ENCODE peak calls at places on chromosomes 12 and 14, in six cellular contexts. V is mucosa of descending colon; C is activated B cell treated with CpG ODN at 0.5 μM for 24 hours; G is IMR-90; B is upper lobe of right lung; Y is stimulated activated naive CD8-positive, alpha-beta T cell treated with anti-CD3 and anti-CD28 coated beads, Interleukin-15, amount 100 ng/mL, for 72 hours. D is an unnamed sample.

GRCh38 chr14:100398044-100398443 is 74.9 kb downstream of the SLC25A47 start:
- DNase-seq in V (no peak), C (no peak), G (no peak), B (no peak), Y (no peak), D (no peak)

GRCh38 chr14:46034305-46034704 is 617.3 kb downstream of the RPL10L start:
- DNase-seq in V (no peak), C (no peak), G (no peak), B (no peak), Y (no peak), D (no peak)

GRCh38 chr14:105163040-105163742 is 5.4 kb downstream of the JAG2 start:
- DNase-seq in V (no peak), C (no peak), G (no peak), B (no peak), Y (no peak), D (no peak)

GRCh38 chr12:125470838-125471775 is 405.9 kb downstream of the AACS start:
- DNase-seq in V (no peak), C (no peak), G (no peak), B (no peak), Y (no peak), D (no peak)

GRCh38 chr14:96126339-96126770 is 78.3 kb upstream of the BDKRB2 start:
- DNase-seq in V (no peak), C (no peak), G (peak; percentile 33), B (no peak), Y (peak; percentile 40), D (no peak)

GRCh38 chr14:23538785-23539184 is 12.8 kb downstream of the ZFHX2 start:
- DNase-seq in V (no peak), C (no peak), G (peak; percentile 31), B (no peak), Y (no peak), D (no peak)

GRCh38 chr12:96489392-96490056 is at the start of gene CFAP54:
- DNase-seq in V (peak; percentile 94), C (peak; percentile 91), G (peak; percentile 89), B (peak; percentile 96), Y (peak; percentile 94), D (peak; percentile 95)

GRCh38 chr14:105197274-105197673 is 16.2 kb upstream of the NUDT14 start:
- DNase-seq in V (no peak), C (no peak), G (peak; percentile 35), B (no peak), Y (peak; percentile 40), D (no peak)

GRCh38 chr14:53549956-53550355 is 396.8 kb upstream of the DDHD1 start:
- DNase-seq in V (no peak), C (no peak), G (no peak), B (no peak), Y (no peak), D (no peak)

GRCh38 chr12:59559702-59560101 is 36.1 kb upstream of the SLC16A7 start:
- DNase-seq in V (no peak), C (no peak), G (no peak), B (no peak), Y (no peak), D (no peak)

GRCh38 chr12:124856132-124856841 is 7.4 kb downstream of the SCARB1 start:
- DNase-seq in V (no peak), C (no peak), G (no peak), B (no peak), Y (no peak), D (no peak)

GRCh38 chr14:61184117-61184516 is 97.0 kb downstream of the TMEM30B start:
- DNase-seq in V (no peak), C (no peak), G (peak; percentile 92), B (no peak), Y (no peak), D (no peak)

GRCh38 chr14:28766505-28767238 is at the start of gene FOXG1:
- DNase-seq in V (no peak), C (no peak), G (no peak), B (no peak), Y (no peak), D (no peak)

GRCh38 chr12:121996050-121996944 is 25.4 kb upstream of the BCL7A start:
- DNase-seq in V (no peak), C (no peak), G (peak; percentile 39), B (no peak), Y (no peak), D (no peak)

GRCh38 chr12:75717902-75718301 is 206.5 kb upstream of the KRR1 start:
- DNase-seq in V (no peak), C (no peak), G (no peak), B (no peak), Y (no peak), D (no peak)

GRCh38 chr12:57803317-57803893 is 15.1 kb downstream of the AVIL start:
- DNase-seq in V (no peak), C (no peak), G (peak; percentile 42), B (peak; percentile 72), Y (peak; percentile 23), D (peak; percentile 19)

GRCh38 chr12:130155416-130156073 is 6.7 kb upstream of the FZD10 start:
- DNase-seq in V (no peak), C (no peak), G (no peak), B (peak; percentile 16), Y (no peak), D (no peak)

GRCh38 chr12:12070149-12070548 is 590 bp upstream of the BCL2L14 start:
- DNase-seq in V (no peak), C (no peak), G (no peak), B (no peak), Y (no peak), D (no peak)

GRCh38 chr14:23568600-23569310 is 1.2 kb upstream of the AP1G2 start:
- DNase-seq in V (no peak), C (no peak), G (no peak), B (peak; percentile 63), Y (peak; percentile 11), D (no peak)

GRCh38 chr14:60161176-60162107 is 3.8 kb downstream of the DHRS7 start:
- DNase-seq in V (no peak), C (no peak), G (peak; percentile 18), B (no peak), Y (no peak), D (no peak)

GRCh38 chr14:56855891-56856461 is 45.7 kb upstream of the OTX2 start:
- DNase-seq in V (peak; percentile 65), C (no peak), G (no peak), B (no peak), Y (no peak), D (no peak)

GRCh38 chr12:132342322-132342721 is 12.9 kb upstream of the GALNT9 start:
- DNase-seq in V (no peak), C (no peak), G (no peak), B (no peak), Y (no peak), D (no peak)

GRCh38 chr12:8823565-8824300 is 1.3 kb downstream of the A2ML1 start:
- DNase-seq in V (no peak), C (no peak), G (peak; percentile 12), B (no peak), Y (no peak), D (no peak)

GRCh38 chr14:50082784-50083466 is 33.4 kb downstream of the VCPKMT start:
- DNase-seq in V (peak; percentile 81), C (peak; percentile 45), G (peak; percentile 86), B (peak; percentile 67), Y (peak; percentile 91), D (peak; percentile 68)

GRCh38 chr14:55477680-55478079 is 37.3 kb upstream of the TBPL2 start:
- DNase-seq in V (no peak), C (no peak), G (no peak), B (no peak), Y (no peak), D (no peak)

GRCh38 chr14:100212476-100213333 is 26.2 kb upstream of the YY1 start:
- DNase-seq in V (no peak), C (no peak), G (no peak), B (no peak), Y (no peak), D (no peak)

GRCh38 chr12:123986374-123986920 is 13.4 kb downstream of the ZNF664 start:
- DNase-seq in V (no peak), C (no peak), G (no peak), B (no peak), Y (no peak), D (no peak)

GRCh38 chr14:95692109-95692508 is 5.9 kb downstream of the TCL1B start:
- DNase-seq in V (no peak), C (no peak), G (no peak), B (no peak), Y (no peak), D (no peak)

GRCh38 chr14:105249175-105250007 is 1.1 kb downstream of the BTBD6 start:
- DNase-seq in V (no peak), C (no peak), G (peak; percentile 26), B (peak; percentile 58), Y (no peak), D (no peak)

GRCh38 chr14:92968291-92969020 is 45.5 kb downstream of the CHGA start:
- DNase-seq in V (peak; percentile 19), C (no peak), G (no peak), B (no peak), Y (no peak), D (no peak)